ENCODE peak calls at places on chromosomes 7 and 10, in six cellular contexts. One of them, this sample, is unnamed.

GRCh38 chr7:151895008-151895661 is 18.2 kb upstream of the PRKAG2 start:
- DNase-seq in COR-L47: no peak
- DNase-seq in memory B cell: no peak
- DNase-seq in astrocyte of the spinal cord: no peak
- DNase-seq in GM20000: no peak
- DNase-seq in HuH-7.5: no peak
- DNase-seq in this sample: no peak

GRCh38 chr7:101625076-101625914 is 3.8 kb downstream of the MYL10 start:
- DNase-seq in memory B cell: no peak
- DNase-seq in astrocyte of the spinal cord: no peak
- DNase-seq in HuH-7.5: no peak
- DNase-seq in GM20000: no peak
- DNase-seq in COR-L47: no peak
- DNase-seq in this sample: no peak

GRCh38 chr10:60305394-60305892 is 84.2 kb downstream of the ANK3 start:
- DNase-seq in astrocyte of the spinal cord: peak
- DNase-seq in GM20000: no peak
- DNase-seq in HuH-7.5: no peak
- DNase-seq in COR-L47: no peak
- DNase-seq in memory B cell: no peak
- DNase-seq in this sample: peak

GRCh38 chr7:116315293-116315692 is 105.0 kb downstream of the TES start:
- DNase-seq in COR-L47: no peak
- DNase-seq in HuH-7.5: no peak
- DNase-seq in astrocyte of the spinal cord: peak
- DNase-seq in memory B cell: no peak
- DNase-seq in GM20000: no peak
- DNase-seq in this sample: peak

GRCh38 chr10:88196298-88196697 is 332.9 kb downstream of the PTEN start:
- DNase-seq in memory B cell: no peak
- DNase-seq in HuH-7.5: no peak
- DNase-seq in COR-L47: peak
- DNase-seq in GM20000: no peak
- DNase-seq in astrocyte of the spinal cord: no peak
- DNase-seq in this sample: no peak

GRCh38 chr10:32377458-32378370 is 30.8 kb upstream of the EPC1 start:
- DNase-seq in GM20000: peak
- DNase-seq in HuH-7.5: no peak
- DNase-seq in memory B cell: no peak
- DNase-seq in astrocyte of the spinal cord: peak
- DNase-seq in COR-L47: no peak
- DNase-seq in this sample: peak

GRCh38 chr7:68929712-68930395 is 668.4 kb upstream of the AUTS2 start:
- DNase-seq in COR-L47: no peak
- DNase-seq in HuH-7.5: no peak
- DNase-seq in GM20000: no peak
- DNase-seq in astrocyte of the spinal cord: peak
- DNase-seq in memory B cell: no peak
- DNase-seq in this sample: no peak

GRCh38 chr7:157521061-157521731 is 184.4 kb downstream of the DNAJB6 start:
- DNase-seq in astrocyte of the spinal cord: no peak
- DNase-seq in GM20000: no peak
- DNase-seq in COR-L47: no peak
- DNase-seq in memory B cell: no peak
- DNase-seq in HuH-7.5: no peak
- DNase-seq in this sample: peak

GRCh38 chr7:80830584-80831319 is 88.1 kb downstream of the SEMA3C start:
- DNase-seq in astrocyte of the spinal cord: peak
- DNase-seq in COR-L47: no peak
- DNase-seq in HuH-7.5: no peak
- DNase-seq in memory B cell: no peak
- DNase-seq in GM20000: no peak
- DNase-seq in this sample: no peak

GRCh38 chr10:42754155-42755027 is 28.2 kb upstream of the BMS1 start:
- DNase-seq in astrocyte of the spinal cord: peak
- DNase-seq in GM20000: peak
- DNase-seq in memory B cell: peak
- DNase-seq in COR-L47: no peak
- DNase-seq in HuH-7.5: no peak
- DNase-seq in this sample: peak

GRCh38 chr10:63273575-63273974 is 140.4 kb downstream of the NRBF2 start:
- DNase-seq in memory B cell: no peak
- DNase-seq in GM20000: no peak
- DNase-seq in HuH-7.5: no peak
- DNase-seq in astrocyte of the spinal cord: no peak
- DNase-seq in COR-L47: peak
- DNase-seq in this sample: no peak

GRCh38 chr7:47444376-47445098 is 137.4 kb downstream of the TNS3 start:
- DNase-seq in GM20000: peak
- DNase-seq in memory B cell: no peak
- DNase-seq in HuH-7.5: peak
- DNase-seq in astrocyte of the spinal cord: peak
- DNase-seq in COR-L47: no peak
- DNase-seq in this sample: peak

GRCh38 chr7:157597562-157597961 is 260.8 kb downstream of the DNAJB6 start:
- DNase-seq in memory B cell: no peak
- DNase-seq in HuH-7.5: no peak
- DNase-seq in astrocyte of the spinal cord: no peak
- DNase-seq in COR-L47: peak
- DNase-seq in GM20000: no peak
- DNase-seq in this sample: no peak

GRCh38 chr7:85820702-85821443 is 634.0 kb upstream of the SEMA3D start:
- DNase-seq in COR-L47: no peak
- DNase-seq in astrocyte of the spinal cord: no peak
- DNase-seq in GM20000: no peak
- DNase-seq in HuH-7.5: no peak
- DNase-seq in memory B cell: no peak
- DNase-seq in this sample: no peak